ENCODE peak calls at places on chromosomes 11 and 22, in seven cellular contexts. One of them, this sample, is unnamed.

GRCh38 chr22:26398741-26399153 is 30.3 kb upstream of the ASPHD2 start:
- DNase-seq in fibroblast of pulmonary artery: peak
- DNase-seq in hepatocyte: peak
- DNase-seq in glutamatergic neuron: peak
- DNase-seq in IMR-90: peak
- DNase-seq in nephron progenitor cell: peak
- DNase-seq in uterus: peak
- DNase-seq in this sample: peak

GRCh38 chr11:133999355-133999754 is 42.6 kb upstream of the IGSF9B start:
- DNase-seq in fibroblast of pulmonary artery: no peak
- DNase-seq in hepatocyte: no peak
- DNase-seq in glutamatergic neuron: no peak
- DNase-seq in IMR-90: no peak
- DNase-seq in nephron progenitor cell: no peak
- DNase-seq in uterus: no peak
- DNase-seq in this sample: no peak

GRCh38 chr11:9657531-9657930 is 6.3 kb upstream of the SWAP70 start:
- DNase-seq in fibroblast of pulmonary artery: no peak
- DNase-seq in hepatocyte: no peak
- DNase-seq in glutamatergic neuron: no peak
- DNase-seq in IMR-90: no peak
- DNase-seq in nephron progenitor cell: no peak
- DNase-seq in uterus: no peak
- DNase-seq in this sample: no peak

GRCh38 chr11:118061401-118062125 is 15.3 kb upstream of the TMPRSS4 start:
- DNase-seq in fibroblast of pulmonary artery: no peak
- DNase-seq in hepatocyte: no peak
- DNase-seq in glutamatergic neuron: no peak
- DNase-seq in IMR-90: no peak
- DNase-seq in nephron progenitor cell: no peak
- DNase-seq in uterus: no peak
- DNase-seq in this sample: no peak

GRCh38 chr11:35623708-35624168 is 5.5 kb downstream of the FJX1 start:
- DNase-seq in fibroblast of pulmonary artery: peak
- DNase-seq in hepatocyte: peak
- DNase-seq in glutamatergic neuron: peak
- DNase-seq in IMR-90: peak
- DNase-seq in nephron progenitor cell: no peak
- DNase-seq in uterus: no peak
- DNase-seq in this sample: no peak

GRCh38 chr11:72787262-72788104 is 6.4 kb downstream of the STARD10 start:
- DNase-seq in fibroblast of pulmonary artery: no peak
- DNase-seq in hepatocyte: peak
- DNase-seq in glutamatergic neuron: no peak
- DNase-seq in IMR-90: no peak
- DNase-seq in nephron progenitor cell: no peak
- DNase-seq in uterus: no peak
- DNase-seq in this sample: no peak

GRCh38 chr11:112784323-112785073 is 176.7 kb upstream of the NCAM1 start:
- DNase-seq in fibroblast of pulmonary artery: peak
- DNase-seq in hepatocyte: peak
- DNase-seq in glutamatergic neuron: no peak
- DNase-seq in IMR-90: no peak
- DNase-seq in nephron progenitor cell: peak
- DNase-seq in uterus: peak
- DNase-seq in this sample: no peak

GRCh38 chr22:47601666-47602065 is 839.2 kb downstream of the TBC1D22A start:
- DNase-seq in fibroblast of pulmonary artery: no peak
- DNase-seq in hepatocyte: no peak
- DNase-seq in glutamatergic neuron: no peak
- DNase-seq in IMR-90: no peak
- DNase-seq in nephron progenitor cell: no peak
- DNase-seq in uterus: no peak
- DNase-seq in this sample: no peak

GRCh38 chr11:107370390-107370789 is 87.2 kb downstream of the CWF19L2 start:
- DNase-seq in fibroblast of pulmonary artery: peak
- DNase-seq in hepatocyte: no peak
- DNase-seq in glutamatergic neuron: no peak
- DNase-seq in IMR-90: no peak
- DNase-seq in nephron progenitor cell: no peak
- DNase-seq in uterus: no peak
- DNase-seq in this sample: no peak

GRCh38 chr22:36233796-36234195 is 5.5 kb downstream of the APOL2 start:
- DNase-seq in fibroblast of pulmonary artery: no peak
- DNase-seq in hepatocyte: no peak
- DNase-seq in glutamatergic neuron: no peak
- DNase-seq in IMR-90: peak
- DNase-seq in nephron progenitor cell: no peak
- DNase-seq in uterus: no peak
- DNase-seq in this sample: no peak

GRCh38 chr22:18010263-18010662 is 14.1 kb downstream of the MICAL3 start:
- DNase-seq in fibroblast of pulmonary artery: no peak
- DNase-seq in hepatocyte: no peak
- DNase-seq in glutamatergic neuron: no peak
- DNase-seq in IMR-90: no peak
- DNase-seq in nephron progenitor cell: no peak
- DNase-seq in uterus: no peak
- DNase-seq in this sample: no peak

GRCh38 chr11:103418014-103418413 is 308.8 kb downstream of the DYNC2H1 start:
- DNase-seq in fibroblast of pulmonary artery: no peak
- DNase-seq in hepatocyte: no peak
- DNase-seq in glutamatergic neuron: no peak
- DNase-seq in IMR-90: no peak
- DNase-seq in nephron progenitor cell: no peak
- DNase-seq in uterus: no peak
- DNase-seq in this sample: no peak

GRCh38 chr11:71240865-71241691 is 11.3 kb downstream of the SHANK2 start:
- DNase-seq in fibroblast of pulmonary artery: peak
- DNase-seq in hepatocyte: peak
- DNase-seq in glutamatergic neuron: no peak
- DNase-seq in IMR-90: peak
- DNase-seq in nephron progenitor cell: peak
- DNase-seq in uterus: no peak
- DNase-seq in this sample: peak

GRCh38 chr22:35299217-35299716 is 427 bp upstream of the TOM1 start:
- DNase-seq in fibroblast of pulmonary artery: peak
- DNase-seq in hepatocyte: peak
- DNase-seq in glutamatergic neuron: no peak
- DNase-seq in IMR-90: no peak
- DNase-seq in nephron progenitor cell: no peak
- DNase-seq in uterus: no peak
- DNase-seq in this sample: no peak

GRCh38 chr11:33747969-33748368 is 11.7 kb upstream of the CD59 start:
- DNase-seq in fibroblast of pulmonary artery: peak
- DNase-seq in hepatocyte: no peak
- DNase-seq in glutamatergic neuron: no peak
- DNase-seq in IMR-90: peak
- DNase-seq in nephron progenitor cell: no peak
- DNase-seq in uterus: no peak
- DNase-seq in this sample: no peak

DNA sequence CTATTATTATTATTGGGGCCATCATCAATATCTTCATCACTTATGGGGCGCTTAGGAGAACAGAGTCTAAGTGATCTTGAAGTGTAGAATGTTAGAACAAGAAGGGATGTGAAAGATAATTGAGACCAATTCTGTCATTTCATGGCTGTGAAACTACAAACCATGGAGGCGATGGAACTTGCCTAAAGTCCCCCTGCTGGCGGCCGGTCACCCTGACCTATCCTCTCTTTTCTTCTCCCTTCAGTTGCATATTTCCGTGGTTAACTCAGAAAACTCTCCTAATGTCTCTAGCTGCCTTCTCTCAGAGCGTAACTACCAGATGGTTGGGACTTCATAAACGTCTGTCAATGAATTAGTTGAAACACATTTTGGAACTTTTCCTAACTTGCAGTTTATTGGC is 6.6 kb upstream of the OR4B1 start:
- DNase-seq in fibroblast of pulmonary artery: peak
- DNase-seq in hepatocyte: no peak
- DNase-seq in glutamatergic neuron: no peak
- DNase-seq in IMR-90: peak
- DNase-seq in nephron progenitor cell: no peak
- DNase-seq in uterus: no peak
- DNase-seq in this sample: no peak
- TF ChIP-seq CTCF in fibroblast of pulmonary artery: peak
- TF ChIP-seq CTCF in hepatocyte: no peak
- TF ChIP-seq CTCF in glutamatergic neuron: peak
- TF ChIP-seq CTCF in IMR-90: peak
- TF ChIP-seq CTCF in nephron progenitor cell: no peak
- TF ChIP-seq CTCF in uterus: no peak
- TF ChIP-seq CTCF in this sample: peak

GRCh38 chr11:65857500-65858353 is at the start of gene CFL1:
- DNase-seq in fibroblast of pulmonary artery: peak
- DNase-seq in hepatocyte: peak
- DNase-seq in glutamatergic neuron: peak
- DNase-seq in IMR-90: peak
- DNase-seq in nephron progenitor cell: peak
- DNase-seq in uterus: peak
- DNase-seq in this sample: peak
- TF ChIP-seq CTCF in fibroblast of pulmonary artery: no peak
- TF ChIP-seq CTCF in hepatocyte: no peak
- TF ChIP-seq CTCF in glutamatergic neuron: no peak
- TF ChIP-seq CTCF in IMR-90: peak
- TF ChIP-seq CTCF in nephron progenitor cell: no peak
- TF ChIP-seq CTCF in uterus: no peak
- TF ChIP-seq CTCF in this sample: peak

GRCh38 chr22:30328466-30329049 is 1.8 kb upstream of the TBC1D10A start:
- DNase-seq in fibroblast of pulmonary artery: no peak
- DNase-seq in hepatocyte: no peak
- DNase-seq in glutamatergic neuron: no peak
- DNase-seq in IMR-90: no peak
- DNase-seq in nephron progenitor cell: no peak
- DNase-seq in uterus: no peak
- DNase-seq in this sample: no peak

GRCh38 chr22:30325724-30326703 is 727 bp downstream of the TBC1D10A start:
- DNase-seq in fibroblast of pulmonary artery: no peak
- DNase-seq in hepatocyte: peak
- DNase-seq in glutamatergic neuron: no peak
- DNase-seq in IMR-90: no peak
- DNase-seq in nephron progenitor cell: peak
- DNase-seq in uterus: peak
- DNase-seq in this sample: no peak

GRCh38 chr22:30326704-30327362 is at the start of gene TBC1D10A:
- DNase-seq in fibroblast of pulmonary artery: peak
- DNase-seq in hepatocyte: peak
- DNase-seq in glutamatergic neuron: peak
- DNase-seq in IMR-90: peak
- DNase-seq in nephron progenitor cell: peak
- DNase-seq in uterus: peak
- DNase-seq in this sample: peak

GRCh38 chr22:30325065-30325720 is 1.5 kb downstream of the TBC1D10A start:
- DNase-seq in fibroblast of pulmonary artery: peak
- DNase-seq in hepatocyte: peak
- DNase-seq in glutamatergic neuron: no peak
- DNase-seq in IMR-90: peak
- DNase-seq in nephron progenitor cell: no peak
- DNase-seq in uterus: peak
- DNase-seq in this sample: no peak

DNA sequence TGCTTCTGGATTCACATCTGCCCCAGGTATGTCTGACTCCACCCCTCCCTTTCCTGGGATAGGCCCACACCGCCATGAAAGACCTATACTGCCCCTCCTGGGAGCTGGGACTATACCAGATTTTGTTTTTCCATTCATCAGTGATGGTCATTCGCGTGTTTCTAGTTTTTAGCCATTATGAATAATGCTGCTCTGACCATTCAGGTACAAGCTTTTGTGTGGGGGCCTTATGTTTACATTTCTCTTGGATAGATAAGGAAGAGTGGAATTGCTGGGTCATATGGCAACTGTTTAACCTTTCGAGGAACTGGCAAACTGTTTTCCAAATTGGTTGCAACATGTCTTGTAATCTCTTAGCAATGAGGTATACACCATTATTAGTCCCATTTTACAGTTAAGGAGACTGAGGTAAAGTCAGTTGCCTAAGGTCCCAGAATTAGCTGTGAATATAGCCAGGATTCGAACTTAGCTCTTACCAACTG is 1.2 kb upstream of the TBC1D10A start:
- DNase-seq in fibroblast of pulmonary artery: no peak
- DNase-seq in hepatocyte: peak
- DNase-seq in glutamatergic neuron: no peak
- DNase-seq in IMR-90: no peak
- DNase-seq in nephron progenitor cell: no peak
- DNase-seq in uterus: no peak
- DNase-seq in this sample: no peak
- TF ChIP-seq CTCF in fibroblast of pulmonary artery: no peak
- TF ChIP-seq CTCF in hepatocyte: peak
- TF ChIP-seq CTCF in glutamatergic neuron: no peak
- TF ChIP-seq CTCF in IMR-90: peak
- TF ChIP-seq CTCF in nephron progenitor cell: no peak
- TF ChIP-seq CTCF in uterus: no peak
- TF ChIP-seq CTCF in this sample: peak

GRCh38 chr11:2513441-2513840 is 68.6 kb downstream of the KCNQ1 start:
- DNase-seq in fibroblast of pulmonary artery: no peak
- DNase-seq in hepatocyte: no peak
- DNase-seq in glutamatergic neuron: peak
- DNase-seq in IMR-90: no peak
- DNase-seq in nephron progenitor cell: no peak
- DNase-seq in uterus: no peak
- DNase-seq in this sample: no peak
- TF ChIP-seq CTCF in fibroblast of pulmonary artery: no peak
- TF ChIP-seq CTCF in hepatocyte: no peak
- TF ChIP-seq CTCF in glutamatergic neuron: no peak
- TF ChIP-seq CTCF in IMR-90: no peak
- TF ChIP-seq CTCF in nephron progenitor cell: no peak
- TF ChIP-seq CTCF in uterus: no peak
- TF ChIP-seq CTCF in this sample: no peak

GRCh38 chr11:8207080-8208000 is 38.5 kb upstream of the RIC3 start:
- DNase-seq in fibroblast of pulmonary artery: peak
- DNase-seq in hepatocyte: no peak
- DNase-seq in glutamatergic neuron: no peak
- DNase-seq in IMR-90: peak
- DNase-seq in nephron progenitor cell: no peak
- DNase-seq in uterus: no peak
- DNase-seq in this sample: no peak

GRCh38 chr11:8205566-8205965 is 36.7 kb upstream of the RIC3 start:
- DNase-seq in fibroblast of pulmonary artery: no peak
- DNase-seq in hepatocyte: no peak
- DNase-seq in glutamatergic neuron: no peak
- DNase-seq in IMR-90: no peak
- DNase-seq in nephron progenitor cell: no peak
- DNase-seq in uterus: no peak
- DNase-seq in this sample: no peak

GRCh38 chr11:8206251-8207079 is 37.6 kb upstream of the RIC3 start:
- DNase-seq in fibroblast of pulmonary artery: peak
- DNase-seq in hepatocyte: no peak
- DNase-seq in glutamatergic neuron: no peak
- DNase-seq in IMR-90: no peak
- DNase-seq in nephron progenitor cell: no peak
- DNase-seq in uterus: no peak
- DNase-seq in this sample: no peak

GRCh38 chr11:8213390-8213789 is 44.6 kb upstream of the RIC3 start:
- DNase-seq in fibroblast of pulmonary artery: no peak
- DNase-seq in hepatocyte: no peak
- DNase-seq in glutamatergic neuron: no peak
- DNase-seq in IMR-90: no peak
- DNase-seq in nephron progenitor cell: no peak
- DNase-seq in uterus: no peak
- DNase-seq in this sample: no peak

GRCh38 chr11:8209208-8209807 is 40.5 kb upstream of the RIC3 start:
- DNase-seq in fibroblast of pulmonary artery: no peak
- DNase-seq in hepatocyte: no peak
- DNase-seq in glutamatergic neuron: no peak
- DNase-seq in IMR-90: no peak
- DNase-seq in nephron progenitor cell: no peak
- DNase-seq in uterus: no peak
- DNase-seq in this sample: no peak
- TF ChIP-seq CTCF in fibroblast of pulmonary artery: peak
- TF ChIP-seq CTCF in hepatocyte: peak
- TF ChIP-seq CTCF in glutamatergic neuron: peak
- TF ChIP-seq CTCF in IMR-90: peak
- TF ChIP-seq CTCF in nephron progenitor cell: no peak
- TF ChIP-seq CTCF in uterus: no peak
- TF ChIP-seq CTCF in this sample: peak

GRCh38 chr11:74487875-74488274 is 5.6 kb downstream of the LIPT2 start:
- DNase-seq in fibroblast of pulmonary artery: no peak
- DNase-seq in hepatocyte: no peak
- DNase-seq in glutamatergic neuron: no peak
- DNase-seq in IMR-90: no peak
- DNase-seq in nephron progenitor cell: no peak
- DNase-seq in uterus: no peak
- DNase-seq in this sample: no peak
- TF ChIP-seq CTCF in fibroblast of pulmonary artery: peak
- TF ChIP-seq CTCF in hepatocyte: no peak
- TF ChIP-seq CTCF in glutamatergic neuron: no peak
- TF ChIP-seq CTCF in IMR-90: peak
- TF ChIP-seq CTCF in nephron progenitor cell: no peak
- TF ChIP-seq CTCF in uterus: no peak
- TF ChIP-seq CTCF in this sample: peak